ENCODE peak calls at places on chromosomes 5 and 9, in seven cellular contexts. F is spleen, E is nephron progenitor cell, T is IMR-90, J is keratinocyte, W is left ventricle myocardium superior, Y is Kasumi-1. V is an unnamed sample.

GRCh38 chr5:38467353-38468040 is 88.9 kb downstream of the LIFR start:
- DNase-seq in J (no peak), T (peak), E (no peak), F (no peak), Y (no peak), W (peak), V (no peak)

GRCh38 chr9:116647515-116647809 is 39.6 kb upstream of the TRIM32 start:
- DNase-seq in F (no peak), T (no peak), W (peak), E (no peak), J (no peak), Y (no peak), V (no peak)

GRCh38 chr9:7536310-7536939 is 263.2 kb downstream of the DMAC1 start:
- DNase-seq in Y (peak), F (no peak), J (no peak), W (peak), E (peak), T (peak), V (no peak)

GRCh38 chr5:87751801-87752200 is 339.1 kb upstream of the CCNH start:
- DNase-seq in F (no peak), E (no peak), T (no peak), W (no peak), J (no peak), Y (no peak), V (no peak)

GRCh38 chr5:135379052-135379654 is 19.9 kb downstream of the MACROH2A1 start:
- DNase-seq in T (peak), E (no peak), F (no peak), W (no peak), J (no peak), Y (peak), V (no peak)

GRCh38 chr5:491119-491855 is 33.0 kb downstream of the SLC9A3 start:
- DNase-seq in T (no peak), W (no peak), E (peak), J (no peak), Y (no peak), F (no peak), V (no peak)

GRCh38 chr5:82259172-82259800 is 18.9 kb downstream of the RPS23 start:
- DNase-seq in W (no peak), F (no peak), T (peak), J (no peak), Y (peak), E (no peak), V (no peak)

GRCh38 chr5:115838885-115839518 is 2.4 kb downstream of the ATG12 start:
- DNase-seq in W (no peak), Y (peak), T (peak), F (peak), E (no peak), J (no peak), V (no peak)